ENCODE peak calls at places on chromosomes 3 and 15, in seven cellular contexts. One of them, this sample, is unnamed.

GRCh38 chr15:67456677-67457529 is 64.0 kb upstream of the C15orf61 start:
- DNase-seq in ascending aorta: no peak
- DNase-seq in IMR-90: peak
- DNase-seq in AG04450: peak
- DNase-seq in heart right ventricle: peak
- DNase-seq in breast epithelium: peak
- DNase-seq in cardiac muscle cell: peak
- DNase-seq in this sample: peak

GRCh38 chr3:30112904-30113484 is 493.4 kb upstream of the TGFBR2 start:
- DNase-seq in ascending aorta: no peak
- DNase-seq in IMR-90: peak
- DNase-seq in AG04450: peak
- DNase-seq in heart right ventricle: no peak
- DNase-seq in breast epithelium: no peak
- DNase-seq in cardiac muscle cell: peak
- DNase-seq in this sample: peak

GRCh38 chr3:16319307-16319706 is 54.3 kb downstream of the OXNAD1 start:
- DNase-seq in ascending aorta: no peak
- DNase-seq in IMR-90: no peak
- DNase-seq in AG04450: no peak
- DNase-seq in heart right ventricle: no peak
- DNase-seq in breast epithelium: no peak
- DNase-seq in cardiac muscle cell: no peak
- DNase-seq in this sample: no peak

GRCh38 chr15:96331141-96331941 is 841 bp downstream of the NR2F2 start:
- DNase-seq in ascending aorta: no peak
- DNase-seq in IMR-90: no peak
- DNase-seq in AG04450: no peak
- DNase-seq in heart right ventricle: no peak
- DNase-seq in breast epithelium: no peak
- DNase-seq in cardiac muscle cell: peak
- DNase-seq in this sample: peak

GRCh38 chr3:14253022-14253761 is 74.6 kb downstream of the LSM3 start:
- DNase-seq in ascending aorta: no peak
- DNase-seq in IMR-90: peak
- DNase-seq in AG04450: no peak
- DNase-seq in heart right ventricle: no peak
- DNase-seq in breast epithelium: no peak
- DNase-seq in cardiac muscle cell: peak
- DNase-seq in this sample: peak

GRCh38 chr15:41899854-41900442 is 6.1 kb upstream of the SPTBN5 start:
- DNase-seq in ascending aorta: no peak
- DNase-seq in IMR-90: no peak
- DNase-seq in AG04450: no peak
- DNase-seq in heart right ventricle: no peak
- DNase-seq in breast epithelium: no peak
- DNase-seq in cardiac muscle cell: no peak
- DNase-seq in this sample: no peak

GRCh38 chr3:66394261-66395249 is 106.3 kb downstream of the LRIG1 start:
- DNase-seq in ascending aorta: no peak
- DNase-seq in IMR-90: peak
- DNase-seq in AG04450: no peak
- DNase-seq in heart right ventricle: no peak
- DNase-seq in breast epithelium: no peak
- DNase-seq in cardiac muscle cell: peak
- DNase-seq in this sample: peak

GRCh38 chr3:120022729-120023128 is 71.5 kb downstream of the GSK3B start:
- DNase-seq in ascending aorta: no peak
- DNase-seq in IMR-90: peak
- DNase-seq in AG04450: no peak
- DNase-seq in heart right ventricle: no peak
- DNase-seq in breast epithelium: no peak
- DNase-seq in cardiac muscle cell: peak
- DNase-seq in this sample: no peak

GRCh38 chr15:89732451-89733172 is 18.4 kb downstream of the MESP1 start:
- DNase-seq in ascending aorta: no peak
- DNase-seq in IMR-90: no peak
- DNase-seq in AG04450: no peak
- DNase-seq in heart right ventricle: no peak
- DNase-seq in breast epithelium: no peak
- DNase-seq in cardiac muscle cell: peak
- DNase-seq in this sample: no peak

GRCh38 chr3:171376125-171376947 is 83.9 kb downstream of the TNIK start:
- DNase-seq in ascending aorta: no peak
- DNase-seq in IMR-90: peak
- DNase-seq in AG04450: no peak
- DNase-seq in heart right ventricle: no peak
- DNase-seq in breast epithelium: no peak
- DNase-seq in cardiac muscle cell: peak
- DNase-seq in this sample: peak

GRCh38 chr3:14680716-14681115 is 5.8 kb downstream of the C3orf20 start:
- DNase-seq in ascending aorta: no peak
- DNase-seq in IMR-90: peak
- DNase-seq in AG04450: no peak
- DNase-seq in heart right ventricle: peak
- DNase-seq in breast epithelium: no peak
- DNase-seq in cardiac muscle cell: peak
- DNase-seq in this sample: peak

GRCh38 chr15:32767236-32767635 is 49.4 kb downstream of the GREM1 start:
- DNase-seq in ascending aorta: no peak
- DNase-seq in IMR-90: peak
- DNase-seq in AG04450: no peak
- DNase-seq in heart right ventricle: no peak
- DNase-seq in breast epithelium: no peak
- DNase-seq in cardiac muscle cell: no peak
- DNase-seq in this sample: peak

GRCh38 chr3:177478170-177478859 is 281.0 kb upstream of the TBL1XR1 start:
- DNase-seq in ascending aorta: no peak
- DNase-seq in IMR-90: peak
- DNase-seq in AG04450: peak
- DNase-seq in heart right ventricle: peak
- DNase-seq in breast epithelium: no peak
- DNase-seq in cardiac muscle cell: peak
- DNase-seq in this sample: peak

GRCh38 chr15:89104172-89104564 is 15.9 kb downstream of the ABHD2 start:
- DNase-seq in ascending aorta: no peak
- DNase-seq in IMR-90: peak
- DNase-seq in AG04450: no peak
- DNase-seq in heart right ventricle: no peak
- DNase-seq in breast epithelium: no peak
- DNase-seq in cardiac muscle cell: peak
- DNase-seq in this sample: peak

GRCh38 chr15:69661871-69662667 is 209.5 kb downstream of the RPLP1 start:
- DNase-seq in ascending aorta: no peak
- DNase-seq in IMR-90: no peak
- DNase-seq in AG04450: no peak
- DNase-seq in heart right ventricle: no peak
- DNase-seq in breast epithelium: no peak
- DNase-seq in cardiac muscle cell: no peak
- DNase-seq in this sample: no peak

GRCh38 chr15:66220587-66220986 is 33.0 kb downstream of the MEGF11 start:
- DNase-seq in ascending aorta: no peak
- DNase-seq in IMR-90: no peak
- DNase-seq in AG04450: no peak
- DNase-seq in heart right ventricle: no peak
- DNase-seq in breast epithelium: no peak
- DNase-seq in cardiac muscle cell: no peak
- DNase-seq in this sample: no peak
- TF ChIP-seq CTCF in ascending aorta: no peak
- TF ChIP-seq CTCF in IMR-90: no peak
- TF ChIP-seq CTCF in AG04450: no peak
- TF ChIP-seq CTCF in heart right ventricle: no peak
- TF ChIP-seq CTCF in breast epithelium: no peak
- TF ChIP-seq CTCF in cardiac muscle cell: peak
- TF ChIP-seq CTCF in this sample: no peak

DNA sequence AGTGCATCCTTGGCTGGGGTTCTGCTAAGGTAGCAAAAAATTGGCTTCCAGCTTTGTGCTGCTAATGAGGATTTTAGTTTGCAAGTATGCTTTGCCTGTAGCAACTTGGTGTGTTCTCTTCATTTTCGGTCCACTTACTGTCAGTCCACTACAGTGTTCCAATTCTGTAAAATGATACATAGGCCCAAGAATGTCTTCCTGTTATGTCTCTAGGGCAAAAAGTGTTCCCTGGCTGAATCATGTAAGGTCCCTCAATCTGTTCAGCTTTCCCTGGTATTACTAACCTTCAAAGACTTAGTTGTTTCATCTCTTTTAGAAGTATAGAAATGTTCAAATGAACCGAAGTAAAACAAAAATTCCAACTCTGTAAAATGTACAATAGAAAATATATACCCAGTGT is 615.5 kb downstream of the CADM2 start:
- DNase-seq in ascending aorta: no peak
- DNase-seq in IMR-90: no peak
- DNase-seq in AG04450: no peak
- DNase-seq in heart right ventricle: no peak
- DNase-seq in breast epithelium: no peak
- DNase-seq in cardiac muscle cell: no peak
- DNase-seq in this sample: no peak
- TF ChIP-seq CTCF in ascending aorta: no peak
- TF ChIP-seq CTCF in IMR-90: no peak
- TF ChIP-seq CTCF in AG04450: no peak
- TF ChIP-seq CTCF in heart right ventricle: no peak
- TF ChIP-seq CTCF in breast epithelium: no peak
- TF ChIP-seq CTCF in cardiac muscle cell: no peak
- TF ChIP-seq CTCF in this sample: no peak

GRCh38 chr15:99409097-99409473 is 156.7 kb upstream of the MEF2A start:
- DNase-seq in ascending aorta: no peak
- DNase-seq in IMR-90: peak
- DNase-seq in AG04450: no peak
- DNase-seq in heart right ventricle: peak
- DNase-seq in breast epithelium: no peak
- DNase-seq in cardiac muscle cell: peak
- DNase-seq in this sample: peak
- TF ChIP-seq CTCF in ascending aorta: peak
- TF ChIP-seq CTCF in IMR-90: peak
- TF ChIP-seq CTCF in AG04450: peak
- TF ChIP-seq CTCF in heart right ventricle: peak
- TF ChIP-seq CTCF in breast epithelium: peak
- TF ChIP-seq CTCF in cardiac muscle cell: peak
- TF ChIP-seq CTCF in this sample: peak

GRCh38 chr3:45832691-45833090 is 9.2 kb downstream of the LZTFL1 start:
- DNase-seq in ascending aorta: no peak
- DNase-seq in IMR-90: peak
- DNase-seq in AG04450: no peak
- DNase-seq in heart right ventricle: no peak
- DNase-seq in breast epithelium: no peak
- DNase-seq in cardiac muscle cell: peak
- DNase-seq in this sample: no peak
- TF ChIP-seq CTCF in ascending aorta: no peak
- TF ChIP-seq CTCF in IMR-90: peak
- TF ChIP-seq CTCF in AG04450: peak
- TF ChIP-seq CTCF in heart right ventricle: peak
- TF ChIP-seq CTCF in breast epithelium: no peak
- TF ChIP-seq CTCF in cardiac muscle cell: no peak
- TF ChIP-seq CTCF in this sample: peak

DNA sequence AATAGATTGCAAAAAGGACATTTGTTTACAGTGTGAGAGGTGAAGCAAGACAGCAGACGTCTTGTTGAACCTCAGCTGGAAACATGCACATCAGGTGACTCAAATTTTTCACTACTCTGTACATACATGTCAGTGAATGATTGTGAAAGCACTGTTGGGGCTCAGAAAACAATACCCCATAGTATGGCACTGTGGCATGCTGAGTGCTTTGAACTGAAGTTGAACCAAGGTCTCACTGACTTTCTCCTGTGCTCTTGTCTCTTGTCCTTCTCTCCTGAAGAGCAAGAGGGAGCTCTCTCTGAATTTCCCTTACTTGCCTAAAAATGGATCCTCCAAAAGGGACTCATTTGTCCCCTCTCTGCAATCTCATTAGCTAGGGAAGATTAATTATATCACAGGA is 24.5 kb upstream of the NEDD4 start:
- DNase-seq in ascending aorta: no peak
- DNase-seq in IMR-90: no peak
- DNase-seq in AG04450: no peak
- DNase-seq in heart right ventricle: no peak
- DNase-seq in breast epithelium: no peak
- DNase-seq in cardiac muscle cell: no peak
- DNase-seq in this sample: peak
- TF ChIP-seq CTCF in ascending aorta: no peak
- TF ChIP-seq CTCF in IMR-90: peak
- TF ChIP-seq CTCF in AG04450: no peak
- TF ChIP-seq CTCF in heart right ventricle: no peak
- TF ChIP-seq CTCF in breast epithelium: no peak
- TF ChIP-seq CTCF in cardiac muscle cell: peak
- TF ChIP-seq CTCF in this sample: peak

GRCh38 chr3:58463942-58464271 is 28.0 kb upstream of the KCTD6 start:
- DNase-seq in ascending aorta: no peak
- DNase-seq in IMR-90: no peak
- DNase-seq in AG04450: no peak
- DNase-seq in heart right ventricle: no peak
- DNase-seq in breast epithelium: no peak
- DNase-seq in cardiac muscle cell: no peak
- DNase-seq in this sample: no peak
- TF ChIP-seq CTCF in ascending aorta: no peak
- TF ChIP-seq CTCF in IMR-90: no peak
- TF ChIP-seq CTCF in AG04450: no peak
- TF ChIP-seq CTCF in heart right ventricle: no peak
- TF ChIP-seq CTCF in breast epithelium: no peak
- TF ChIP-seq CTCF in cardiac muscle cell: no peak
- TF ChIP-seq CTCF in this sample: no peak

DNA sequence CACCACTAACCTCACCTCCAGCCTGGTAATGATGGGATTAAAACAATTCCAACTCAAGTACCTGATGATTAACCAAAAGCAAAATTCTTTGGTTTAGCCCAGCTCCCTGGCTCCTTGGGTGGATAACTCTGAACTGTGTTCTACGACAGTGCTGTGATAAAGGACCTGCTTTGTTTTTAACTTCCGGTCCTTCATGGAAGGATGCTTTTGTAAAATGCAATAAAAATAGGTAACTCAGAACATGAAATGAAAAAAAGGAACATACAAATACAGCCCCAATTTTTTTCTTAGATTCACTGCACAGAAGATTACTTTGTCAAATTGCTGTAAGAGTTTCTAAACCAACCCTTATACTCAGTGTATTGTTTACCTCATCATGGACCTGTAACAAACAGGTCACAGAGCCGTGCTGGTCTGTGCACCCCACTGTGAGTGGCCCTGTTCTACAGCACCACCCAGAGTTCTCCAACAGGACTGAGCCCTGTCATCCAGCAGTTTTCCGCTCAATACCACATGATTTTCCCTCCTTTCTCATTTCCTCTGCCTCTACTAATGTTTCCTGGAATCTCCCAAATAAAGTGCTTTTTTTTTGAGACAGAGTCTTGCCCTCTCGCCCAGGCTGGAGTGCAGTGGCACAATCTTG is 4.9 kb upstream of the PCYT1A start:
- DNase-seq in ascending aorta: no peak
- DNase-seq in IMR-90: no peak
- DNase-seq in AG04450: no peak
- DNase-seq in heart right ventricle: no peak
- DNase-seq in breast epithelium: no peak
- DNase-seq in cardiac muscle cell: no peak
- DNase-seq in this sample: no peak
- TF ChIP-seq CTCF in ascending aorta: no peak
- TF ChIP-seq CTCF in IMR-90: no peak
- TF ChIP-seq CTCF in AG04450: no peak
- TF ChIP-seq CTCF in heart right ventricle: no peak
- TF ChIP-seq CTCF in breast epithelium: no peak
- TF ChIP-seq CTCF in cardiac muscle cell: no peak
- TF ChIP-seq CTCF in this sample: no peak

GRCh38 chr3:24495334-24495994 is 814 bp upstream of the THRB start:
- DNase-seq in ascending aorta: no peak
- DNase-seq in IMR-90: no peak
- DNase-seq in AG04450: no peak
- DNase-seq in heart right ventricle: peak
- DNase-seq in breast epithelium: peak
- DNase-seq in cardiac muscle cell: peak
- DNase-seq in this sample: no peak
- TF ChIP-seq CTCF in ascending aorta: peak
- TF ChIP-seq CTCF in IMR-90: no peak
- TF ChIP-seq CTCF in AG04450: no peak
- TF ChIP-seq CTCF in heart right ventricle: no peak
- TF ChIP-seq CTCF in breast epithelium: peak
- TF ChIP-seq CTCF in cardiac muscle cell: no peak
- TF ChIP-seq CTCF in this sample: no peak

GRCh38 chr3:167493240-167493639 is 19.4 kb upstream of the SERPINI2 start:
- DNase-seq in ascending aorta: no peak
- DNase-seq in IMR-90: no peak
- DNase-seq in AG04450: no peak
- DNase-seq in heart right ventricle: no peak
- DNase-seq in breast epithelium: no peak
- DNase-seq in cardiac muscle cell: no peak
- DNase-seq in this sample: no peak
- TF ChIP-seq CTCF in ascending aorta: no peak
- TF ChIP-seq CTCF in IMR-90: no peak
- TF ChIP-seq CTCF in AG04450: peak
- TF ChIP-seq CTCF in heart right ventricle: no peak
- TF ChIP-seq CTCF in breast epithelium: no peak
- TF ChIP-seq CTCF in cardiac muscle cell: no peak
- TF ChIP-seq CTCF in this sample: no peak